ENCODE peak calls at places on chromosomes 7 and 10, in seven cellular contexts. P is activated CD4-positive, alpha-beta T cell treated with anti-CD3 and anti-CD28 coated beads, Interleukin-2, amount 50 U/mL, for 1 hour; V is non-pigmented ciliary epithelial cell; X is H54; H is stimulated activated CD4-positive, alpha-beta T cell treated with anti-CD3 and anti-CD28 coated beads, TNF-alpha, amount 100 ng/mL, for 48 hours; A is colonic mucosa; E is EH. Y is an unnamed sample.

GRCh38 chr7:111091623-111092370 is 870 bp downstream of the LRRN3 start:
- DNase-seq in P (no peak), V (no peak), X (no peak), H (no peak), A (no peak), E (no peak), Y (peak)

GRCh38 chr10:2278391-2278790 is 541.1 kb upstream of the ADARB2 start:
- DNase-seq in P (no peak), V (no peak), X (no peak), H (no peak), A (no peak), E (no peak), Y (no peak)

GRCh38 chr7:78472519-78472918 is 673.9 kb downstream of the PHTF2 start:
- DNase-seq in P (no peak), V (no peak), X (no peak), H (no peak), A (no peak), E (peak), Y (no peak)

GRCh38 chr10:97196213-97197029 is 10.7 kb upstream of the SLIT1 start:
- DNase-seq in P (peak), V (peak), X (peak), H (peak), A (peak), E (peak), Y (peak)

GRCh38 chr7:22417349-22417748 is 60.4 kb upstream of the RAPGEF5 start:
- DNase-seq in P (no peak), V (no peak), X (no peak), H (no peak), A (no peak), E (no peak), Y (no peak)

GRCh38 chr10:3783313-3783689 is 1.7 kb downstream of the KLF6 start:
- DNase-seq in P (peak), V (no peak), X (no peak), H (peak), A (peak), E (peak), Y (peak)

GRCh38 chr10:30736685-30737232 is 107.2 kb upstream of the LYZL2 start:
- DNase-seq in P (no peak), V (peak), X (peak), H (no peak), A (no peak), E (peak), Y (no peak)

GRCh38 chr7:47536705-47537611 is 45.0 kb downstream of the TNS3 start:
- DNase-seq in P (no peak), V (no peak), X (no peak), H (no peak), A (peak), E (peak), Y (peak)

GRCh38 chr7:117283371-117283770 is 39.5 kb downstream of the WNT2 start:
- DNase-seq in P (no peak), V (peak), X (no peak), H (no peak), A (no peak), E (peak), Y (no peak)

GRCh38 chr7:145082366-145083240 is 246.8 kb upstream of the TPK1 start:
- DNase-seq in P (no peak), V (no peak), X (no peak), H (no peak), A (no peak), E (no peak), Y (peak)

GRCh38 chr7:38222481-38223096 is 44.5 kb downstream of the STARD3NL start:
- DNase-seq in P (no peak), V (no peak), X (peak), H (no peak), A (peak), E (peak), Y (peak)

GRCh38 chr7:145624618-145625017 is 492.0 kb upstream of the CNTNAP2 start:
- DNase-seq in P (no peak), V (no peak), X (no peak), H (no peak), A (no peak), E (no peak), Y (no peak)

GRCh38 chr10:15344876-15345285 is 26.2 kb downstream of the FAM171A1 start:
- DNase-seq in P (no peak), V (peak), X (no peak), H (no peak), A (no peak), E (peak), Y (peak)

GRCh38 chr7:33459340-33459751 is 330.0 kb downstream of the BBS9 start:
- DNase-seq in P (no peak), V (no peak), X (no peak), H (no peak), A (no peak), E (peak), Y (peak)

GRCh38 chr10:98047009-98047741 is 16.8 kb upstream of the CRTAC1 start:
- DNase-seq in P (no peak), V (no peak), X (no peak), H (no peak), A (no peak), E (no peak), Y (no peak)

GRCh38 chr10:51073461-51074237 is 638 bp upstream of the PRKG1 start:
- DNase-seq in P (no peak), V (no peak), X (peak), H (no peak), A (peak), E (peak), Y (no peak)

GRCh38 chr10:99619090-99619800 is 994 bp downstream of the SLC25A28 start:
- DNase-seq in P (peak), V (no peak), X (no peak), H (no peak), A (peak), E (peak), Y (peak)

GRCh38 chr7:141189231-141189630 is 115.4 kb downstream of the TMEM178B start:
- DNase-seq in P (no peak), V (no peak), X (no peak), H (no peak), A (no peak), E (peak), Y (no peak)

GRCh38 chr7:121741896-121742295 is 131.1 kb upstream of the PTPRZ1 start:
- DNase-seq in P (no peak), V (no peak), X (no peak), H (no peak), A (no peak), E (no peak), Y (peak)

GRCh38 chr10:114678806-114679205 is 20.7 kb upstream of the ABLIM1 start:
- DNase-seq in P (no peak), V (no peak), X (no peak), H (no peak), A (no peak), E (no peak), Y (peak)

GRCh38 chr7:108875139-108875538 is 305.5 kb downstream of the DNAJB9 start:
- DNase-seq in P (no peak), V (peak), X (no peak), H (no peak), A (no peak), E (no peak), Y (no peak)

GRCh38 chr7:17422966-17423365 is 124.5 kb downstream of the AHR start:
- DNase-seq in P (no peak), V (no peak), X (no peak), H (no peak), A (no peak), E (peak), Y (no peak)

GRCh38 chr10:92834981-92835380 is 13.3 kb upstream of the EXOC6 start:
- DNase-seq in P (no peak), V (no peak), X (no peak), H (no peak), A (no peak), E (peak), Y (no peak)

GRCh38 chr10:93462881-93463280 is 19.3 kb downstream of the MYOF start:
- DNase-seq in P (no peak), V (no peak), X (no peak), H (peak), A (no peak), E (peak), Y (no peak)

GRCh38 chr7:157851501-157852067 is 514.8 kb downstream of the DNAJB6 start:
- DNase-seq in P (peak), V (no peak), X (peak), H (peak), A (peak), E (no peak), Y (peak)

GRCh38 chr7:69804962-69805361 is 206.7 kb downstream of the AUTS2 start:
- DNase-seq in P (no peak), V (no peak), X (no peak), H (no peak), A (no peak), E (no peak), Y (no peak)

GRCh38 chr10:30080161-30080560 is 20.8 kb upstream of the JCAD start:
- DNase-seq in P (no peak), V (no peak), X (no peak), H (no peak), A (no peak), E (peak), Y (no peak)

GRCh38 chr10:1255600-1255999 is 199.4 kb downstream of the WDR37 start:
- DNase-seq in P (no peak), V (no peak), X (no peak), H (no peak), A (no peak), E (no peak), Y (no peak)

GRCh38 chr10:66252986-66253385 is 672.9 kb upstream of the LRRTM3 start:
- DNase-seq in P (no peak), V (no peak), X (no peak), H (no peak), A (no peak), E (no peak), Y (peak)

GRCh38 chr10:34584164-34584563 is 230.9 kb downstream of the PARD3 start:
- DNase-seq in P (no peak), V (peak), X (no peak), H (no peak), A (no peak), E (peak), Y (no peak)

GRCh38 chr7:120190109-120190508 is 82.9 kb upstream of the KCND2 start:
- DNase-seq in P (no peak), V (no peak), X (no peak), H (no peak), A (no peak), E (no peak), Y (no peak)

GRCh38 chr7:123712619-123713018 is 36.2 kb downstream of the WASL start:
- DNase-seq in P (no peak), V (no peak), X (no peak), H (no peak), A (no peak), E (peak), Y (no peak)

GRCh38 chr10:31669367-31669766 is 259.3 kb downstream of the ARHGAP12 start:
- DNase-seq in P (no peak), V (no peak), X (no peak), H (no peak), A (no peak), E (peak), Y (peak)

GRCh38 chr7:75679060-75679459 is 59.7 kb downstream of the HIP1 start:
- DNase-seq in P (no peak), V (no peak), X (no peak), H (no peak), A (no peak), E (no peak), Y (no peak)

GRCh38 chr7:100257017-100257416 is 37.3 kb downstream of the PVRIG start:
- DNase-seq in P (no peak), V (no peak), X (no peak), H (no peak), A (no peak), E (no peak), Y (no peak)

GRCh38 chr7:521221-522070 is 1.8 kb upstream of the PDGFA start:
- DNase-seq in P (no peak), V (no peak), X (no peak), H (no peak), A (no peak), E (peak), Y (peak)

GRCh38 chr7:122301858-122302745 is 2.4 kb downstream of the FEZF1 start:
- DNase-seq in P (no peak), V (no peak), X (no peak), H (no peak), A (no peak), E (no peak), Y (peak)

GRCh38 chr7:21543528-21544302 is 876 bp downstream of the DNAH11 start:
- DNase-seq in P (no peak), V (no peak), X (no peak), H (no peak), A (no peak), E (peak), Y (peak)

Y was measured in NCI-H69.